ENCODE peak calls at places on chromosome 18, in five cellular contexts. A, R, E, C and V are unnamed samples.

GRCh38 chr18:78927156-78927555 is 52.5 kb upstream of the SALL3 start:
- DNase-seq in A (no peak), R (no peak), E (no peak), C (no peak), V (no peak)

GRCh38 chr18:9017900-9018217 is 84.6 kb upstream of the NDUFV2 start:
- DNase-seq in A (no peak), R (no peak), E (no peak), C (no peak), V (peak)

GRCh38 chr18:31049189-31049588 is 6.6 kb upstream of the DSC3 start:
- DNase-seq in A (no peak), R (no peak), E (no peak), C (no peak), V (no peak)

GRCh38 chr18:64037812-64038414 is 68.0 kb downstream of the SERPINB8 start:
- DNase-seq in A (no peak), R (peak), E (no peak), C (peak), V (peak)

GRCh38 chr18:13983506-13983905 is 68.2 kb upstream of the MC2R start:
- DNase-seq in A (no peak), R (no peak), E (no peak), C (no peak), V (no peak)

GRCh38 chr18:2805970-2806943 is 40.5 kb upstream of the EMILIN2 start:
- DNase-seq in A (no peak), R (peak), E (no peak), C (peak), V (peak)

GRCh38 chr18:78725426-78725825 is 254.2 kb upstream of the SALL3 start:
- DNase-seq in A (no peak), R (no peak), E (no peak), C (no peak), V (no peak)

GRCh38 chr18:9617006-9617542 is 2.7 kb upstream of the PPP4R1 start:
- DNase-seq in A (no peak), R (peak), E (no peak), C (no peak), V (no peak)

GRCh38 chr18:12397254-12397653 is 10.5 kb upstream of the PRELID3A start:
- DNase-seq in A (no peak), R (no peak), E (no peak), C (no peak), V (no peak)

GRCh38 chr18:44748582-44748981 is 67.9 kb downstream of the SETBP1 start:
- DNase-seq in A (no peak), R (no peak), E (no peak), C (no peak), V (peak)

GRCh38 chr18:59517446-59518171 is 158.5 kb upstream of the LMAN1 start:
- DNase-seq in A (no peak), R (peak), E (no peak), C (peak), V (no peak)

GRCh38 chr18:28767201-28767600 is 590.3 kb upstream of the CDH2 start:
- DNase-seq in A (no peak), R (no peak), E (no peak), C (peak), V (peak)

GRCh38 chr18:7492385-7492784 is 74.7 kb upstream of the PTPRM start:
- DNase-seq in A (no peak), R (no peak), E (no peak), C (no peak), V (no peak)

GRCh38 chr18:73340135-73340934 is 472.5 kb upstream of the NETO1 start:
- DNase-seq in A (no peak), R (peak), E (no peak), C (peak), V (peak)

GRCh38 chr18:78753240-78753639 is 226.4 kb upstream of the SALL3 start:
- DNase-seq in A (peak), R (no peak), E (no peak), C (no peak), V (no peak)

GRCh38 chr18:78889250-78889649 is 90.4 kb upstream of the SALL3 start:
- DNase-seq in A (no peak), R (no peak), E (no peak), C (no peak), V (no peak)

GRCh38 chr18:48834421-48835011 is 116.2 kb downstream of the SMAD7 start:
- DNase-seq in A (peak), R (peak), E (peak), C (peak), V (peak)

GRCh38 chr18:52288403-52289004 is 51.5 kb upstream of the DCC start:
- DNase-seq in A (no peak), R (no peak), E (no peak), C (no peak), V (peak)

GRCh38 chr18:44325903-44326650 is 354.6 kb upstream of the SETBP1 start:
- DNase-seq in A (no peak), R (peak), E (peak), C (peak), V (peak)

GRCh38 chr18:73684651-73685050 is 463.0 kb downstream of the FBXO15 start:
- DNase-seq in A (no peak), R (peak), E (no peak), C (peak), V (peak)

GRCh38 chr18:65287642-65288041 is 463.2 kb upstream of the CDH7 start:
- DNase-seq in A (no peak), R (no peak), E (no peak), C (no peak), V (no peak)

GRCh38 chr18:52326001-52326400 is 14.0 kb upstream of the DCC start:
- DNase-seq in A (no peak), R (peak), E (no peak), C (no peak), V (no peak)

GRCh38 chr18:48644029-48644428 is 105.2 kb downstream of the CTIF start:
- DNase-seq in A (no peak), R (no peak), E (no peak), C (no peak), V (no peak)

GRCh38 chr18:76251691-76252090 is 243.4 kb downstream of the ZNF516 start:
- DNase-seq in A (no peak), R (no peak), E (no peak), C (no peak), V (no peak)

GRCh38 chr18:76256897-76257500 is 238.0 kb downstream of the ZNF516 start:
- DNase-seq in A (no peak), R (peak), E (no peak), C (peak), V (peak)

GRCh38 chr18:76255070-76255683 is 239.9 kb downstream of the ZNF516 start:
- DNase-seq in A (no peak), R (no peak), E (no peak), C (no peak), V (no peak)

GRCh38 chr18:76258209-76258608 is 236.8 kb downstream of the ZNF516 start:
- DNase-seq in A (no peak), R (no peak), E (no peak), C (no peak), V (peak)

GRCh38 chr18:76252880-76253279 is 242.2 kb downstream of the ZNF516 start:
- DNase-seq in A (no peak), R (peak), E (no peak), C (peak), V (peak)
- TF ChIP-seq CTCF in A (peak), R (peak), E (peak), C (peak), V (peak)

GRCh38 chr18:58135170-58135569 is 91.1 kb downstream of the NEDD4L start:
- DNase-seq in A (no peak), R (peak), E (no peak), C (peak), V (no peak)
- H3K4me3 ChIP-seq in A (no peak), R (no peak), E (no peak), C (no peak), V (no peak)

GRCh38 chr18:23689031-23689615 is at the start of gene LAMA3:
- DNase-seq in A (peak), R (peak), E (peak), C (peak), V (peak)
- TF ChIP-seq CTCF in A (peak), R (peak), E (no peak), C (peak), V (peak)

DNA sequence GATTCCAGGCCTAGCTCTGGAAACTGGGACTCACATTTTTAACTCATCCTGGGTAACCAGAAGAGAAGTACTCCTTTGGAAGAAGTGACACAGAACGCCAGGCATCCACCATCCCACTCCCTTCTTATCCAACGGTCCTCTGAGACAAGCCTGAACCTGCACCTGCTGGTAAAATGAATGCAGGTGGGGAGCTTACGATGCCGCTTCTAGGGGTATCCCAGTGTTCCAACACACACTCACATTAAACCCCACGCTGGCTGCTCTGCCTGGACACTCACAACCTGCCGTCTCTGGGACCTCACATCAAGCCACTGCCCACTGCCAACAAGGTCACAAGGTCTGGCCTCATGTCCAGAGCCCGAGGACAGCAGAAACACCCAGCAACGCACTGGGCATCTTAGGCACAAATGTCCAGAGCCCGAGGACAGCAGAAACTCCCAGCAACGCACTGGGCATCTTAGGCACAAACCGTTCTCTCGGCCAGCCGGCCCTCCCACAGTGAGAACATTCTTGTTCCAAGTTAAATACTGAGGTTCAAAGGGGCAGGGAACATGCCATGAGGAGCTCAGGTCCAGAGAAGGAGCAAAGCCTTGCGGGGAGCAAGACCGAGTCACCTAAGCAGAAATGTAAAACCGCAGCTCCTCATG is 9.9 kb downstream of the SLC66A2 start:
- DNase-seq in A (peak), R (no peak), E (peak), C (no peak), V (peak)
- H3K4me3 ChIP-seq in A (no peak), R (no peak), E (no peak), C (no peak), V (no peak)

GRCh38 chr18:35026407-35027061 is 14.7 kb upstream of the MAPRE2 start:
- DNase-seq in A (no peak), R (no peak), E (no peak), C (no peak), V (no peak)
- TF ChIP-seq CTCF in A (peak), R (no peak), E (no peak), C (no peak), V (no peak)

DNA sequence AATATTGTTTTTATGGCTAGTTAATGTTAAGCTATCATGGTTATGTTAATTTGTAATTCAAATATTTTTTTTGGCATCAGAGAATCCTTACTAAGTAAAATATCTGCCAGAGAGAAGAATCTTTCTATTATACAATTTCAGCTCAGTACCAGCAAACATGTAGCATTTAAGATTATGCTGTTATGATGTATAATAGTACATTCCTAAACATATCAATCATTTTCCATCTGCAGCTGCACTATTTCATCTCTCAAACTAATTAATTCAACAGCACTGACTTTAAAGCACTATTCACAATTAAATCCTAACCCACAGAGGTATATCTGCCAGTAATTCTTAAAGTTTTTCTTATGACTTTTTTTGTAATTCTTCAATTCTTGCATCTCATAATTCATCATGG is 250.6 kb downstream of the CD226 start:
- DNase-seq in A (no peak), R (no peak), E (no peak), C (no peak), V (no peak)
- H3K4me3 ChIP-seq in A (no peak), R (no peak), E (no peak), C (no peak), V (no peak)

GRCh38 chr18:66560092-66560491 is 43.8 kb downstream of the CDH19 start:
- DNase-seq in A (no peak), R (peak), E (no peak), C (peak), V (peak)
- TF ChIP-seq CTCF in A (peak), R (peak), E (peak), C (no peak), V (peak)

GRCh38 chr18:23971656-23972230 is 42.8 kb upstream of the TTC39C start:
- DNase-seq in A (no peak), R (no peak), E (no peak), C (no peak), V (no peak)
- H3K4me3 ChIP-seq in A (no peak), R (no peak), E (no peak), C (no peak), V (no peak)

DNA sequence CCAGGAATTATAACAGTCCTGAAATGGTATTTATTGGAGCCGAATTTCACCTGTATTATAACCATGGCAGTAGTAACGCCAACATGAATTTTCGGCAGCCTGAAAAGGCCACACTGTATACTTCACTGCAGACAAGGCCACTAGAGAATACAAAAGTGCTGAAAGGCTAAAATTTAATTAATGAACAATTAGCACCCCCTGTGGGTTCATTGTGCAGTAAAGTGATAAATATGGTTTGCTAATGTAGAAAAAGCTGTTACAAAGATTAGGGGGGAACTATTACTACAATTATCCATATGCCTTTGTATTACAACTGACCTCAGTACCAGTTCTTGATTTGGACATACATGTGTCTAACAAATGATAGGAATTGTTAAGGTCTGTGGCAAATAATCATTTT is 116.3 kb downstream of the ZNF521 start:
- DNase-seq in A (no peak), R (no peak), E (no peak), C (no peak), V (no peak)
- TF ChIP-seq CTCF in A (no peak), R (no peak), E (no peak), C (no peak), V (no peak)

DNA sequence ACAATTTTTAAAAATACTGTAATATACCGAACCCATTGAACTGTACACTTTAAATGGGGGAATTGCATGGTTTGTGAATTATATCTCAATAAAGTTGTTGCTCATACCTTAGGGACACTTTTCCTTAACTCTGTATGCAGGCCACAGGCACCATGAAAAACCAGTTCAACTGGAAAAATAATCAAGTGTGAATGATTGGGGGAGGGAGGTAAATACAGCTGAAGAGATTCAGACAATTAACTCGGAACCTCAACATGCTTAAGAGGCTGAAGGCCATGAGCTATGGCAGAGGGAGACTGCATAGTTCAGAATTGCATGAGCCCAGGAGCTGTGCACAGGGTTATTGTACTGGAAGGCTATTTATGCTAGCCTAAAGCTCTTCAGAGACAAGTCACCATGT is 42.2 kb downstream of the HRH4 start:
- DNase-seq in A (no peak), R (no peak), E (no peak), C (no peak), V (peak)
- H3K4me3 ChIP-seq in A (no peak), R (no peak), E (no peak), C (no peak), V (no peak)